ENCODE peak calls at places on chromosome 11, in four cellular contexts. K is PC-3, E is neural progenitor cell, H is heart left ventricle. N is an unnamed sample.
A peak's percentile ranks its signal among the peaks of the same experiment; 100 is the strongest.

GRCh38 chr11:124884340-124884739 is 13.3 kb downstream of the ROBO4 start:
- DNase-seq in K (no peak), H (peak; percentile 7), E (no peak), N (no peak)

GRCh38 chr11:105003151-105003550 is 19.8 kb downstream of the CASP5 start:
- DNase-seq in H (no peak), E (no peak), K (no peak), N (no peak)

GRCh38 chr11:35623708-35624168 is 5.5 kb downstream of the FJX1 start:
- DNase-seq in H (peak; percentile 35), E (no peak), K (peak; percentile 92), N (no peak)

GRCh38 chr11:1921576-1922141 is 2.2 kb downstream of the TNNT3 start:
- DNase-seq in E (peak; percentile 9), H (peak; percentile 61), K (no peak), N (no peak)

GRCh38 chr11:30992513-30992849 is 377.1 kb downstream of the DCDC1 start:
- DNase-seq in K (no peak), H (no peak), E (no peak), N (no peak)

GRCh38 chr11:7538466-7539454 is 25.0 kb downstream of the PPFIBP2 start:
- DNase-seq in K (peak; percentile 32), E (peak; percentile 25), H (no peak), N (no peak)

GRCh38 chr11:13525257-13525656 is 29.5 kb upstream of the PTH start:
- DNase-seq in K (no peak), H (no peak), E (no peak), N (no peak)

GRCh38 chr11:48063424-48063978 is 83.1 kb downstream of the PTPRJ start:
- DNase-seq in K (peak; percentile 88), E (no peak), H (no peak), N (peak; percentile 78)

GRCh38 chr11:85844439-85845051 is 10.6 kb upstream of the CCDC83 start:
- DNase-seq in E (no peak), K (peak; percentile 95), H (no peak), N (peak; percentile 95)

GRCh38 chr11:62694455-62695167 is 5.3 kb upstream of the LRRN4CL start:
- DNase-seq in E (peak; percentile 91), H (peak; percentile 84), K (peak; percentile 80), N (no peak)

GRCh38 chr11:76596652-76597051 is 73.9 kb downstream of the LRRC32 start:
- DNase-seq in H (no peak), K (no peak), E (no peak), N (no peak)

GRCh38 chr11:117837791-117838190 is 13.2 kb upstream of the FXYD2 start:
- DNase-seq in E (no peak), K (no peak), H (peak; percentile 13), N (no peak)

GRCh38 chr11:42766191-42766590 is 545.6 kb upstream of the API5 start:
- DNase-seq in K (no peak), E (no peak), H (no peak), N (no peak)

GRCh38 chr11:762421-763072 is 14.7 kb downstream of the GATD1 start:
- DNase-seq in E (no peak), H (no peak), K (peak; percentile 81), N (no peak)

GRCh38 chr11:17352925-17353227 is 1.3 kb downstream of the NCR3LG1 start:
- DNase-seq in H (peak; percentile 41), K (peak; percentile 43), E (peak; percentile 42), N (no peak)

GRCh38 chr11:8033312-8033715 is 46.2 kb downstream of the EIF3F start:
- DNase-seq in K (peak; percentile 69), H (peak; percentile 87), E (peak; percentile 86), N (no peak)

GRCh38 chr11:63530021-63530420 is 6.6 kb upstream of the PLAAT4 start:
- DNase-seq in H (no peak), K (no peak), E (no peak), N (no peak)

GRCh38 chr11:1297011-1297575 is 12.3 kb downstream of the TOLLIP start:
- DNase-seq in K (no peak), E (no peak), H (peak; percentile 6), N (no peak)

GRCh38 chr11:110524227-110524626 is 94.5 kb downstream of the FDX1 start:
- DNase-seq in E (no peak), H (no peak), K (peak; percentile 14), N (no peak)

GRCh38 chr11:68269414-68270081 is 2.2 kb downstream of the C11orf24 start:
- DNase-seq in E (no peak), H (no peak), K (peak; percentile 43), N (no peak)

GRCh38 chr11:2826679-2827056 is 58.9 kb downstream of the CDKN1C start:
- DNase-seq in H (peak; percentile 29), K (no peak), E (no peak), N (no peak)

GRCh38 chr11:85815186-85815911 is 4.4 kb upstream of the SYTL2 start:
- DNase-seq in K (peak; percentile 89), E (no peak), H (no peak), N (no peak)

GRCh38 chr11:1479006-1479677 is 7.4 kb downstream of the MOB2 start:
- DNase-seq in E (no peak), H (peak; percentile 18), K (no peak), N (no peak)

GRCh38 chr11:96197221-96197620 is 145.8 kb downstream of the MAML2 start:
- DNase-seq in E (no peak), H (no peak), K (no peak), N (no peak)

GRCh38 chr11:79066456-79067354 is 374.1 kb downstream of the TENM4 start:
- DNase-seq in K (no peak), E (peak; percentile 77), H (no peak), N (no peak)

GRCh38 chr11:131392528-131393255 is 22.3 kb downstream of the NTM start:
- DNase-seq in H (no peak), K (peak; percentile 9), E (peak; percentile 63), N (no peak)

DNA sequence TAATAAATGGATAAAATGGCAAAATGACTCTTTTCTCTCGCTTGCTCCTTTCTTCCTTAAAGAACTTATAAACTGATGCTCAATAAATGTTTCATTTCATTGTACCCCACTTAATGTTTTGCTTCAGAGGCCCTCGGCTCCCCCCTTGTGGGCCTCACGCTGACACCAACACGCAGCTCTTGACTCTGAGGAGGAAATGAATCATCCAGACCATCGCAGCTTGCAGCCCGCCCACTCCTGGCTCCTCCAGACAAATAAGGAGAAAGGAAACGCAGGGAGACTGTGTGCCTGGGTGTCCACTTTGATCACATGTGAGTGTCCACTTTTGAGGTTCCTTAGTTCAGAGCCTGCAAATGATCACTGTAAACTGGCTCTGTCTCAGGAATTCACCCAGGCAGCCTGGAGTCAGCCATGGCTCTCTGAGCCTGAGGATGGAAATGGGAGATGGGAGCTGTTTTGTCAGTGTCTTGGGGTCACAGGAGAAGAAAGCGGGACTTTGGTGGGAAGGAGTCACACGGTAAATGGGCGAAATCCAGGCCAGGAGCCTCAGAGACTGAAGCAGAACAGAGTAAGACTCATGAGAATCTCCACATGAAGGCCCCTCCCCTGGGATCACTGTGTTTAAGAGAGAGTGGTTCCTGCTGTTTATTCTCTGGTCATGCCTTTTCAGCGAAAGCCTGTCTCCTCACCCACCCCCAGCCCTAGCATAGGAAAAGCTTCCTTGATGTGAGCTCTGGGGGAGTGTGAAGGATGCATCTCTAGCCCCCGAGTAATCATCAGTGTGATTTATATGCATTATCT is 96.5 kb downstream of the CWC15 start:
- DNase-seq in E (no peak), K (peak; percentile 84), H (peak; percentile 86), N (peak; percentile 59)
- TF ChIP-seq CTCF in E (no peak), K (peak; percentile 58), H (peak; percentile 24), N (peak; percentile 41)

DNA sequence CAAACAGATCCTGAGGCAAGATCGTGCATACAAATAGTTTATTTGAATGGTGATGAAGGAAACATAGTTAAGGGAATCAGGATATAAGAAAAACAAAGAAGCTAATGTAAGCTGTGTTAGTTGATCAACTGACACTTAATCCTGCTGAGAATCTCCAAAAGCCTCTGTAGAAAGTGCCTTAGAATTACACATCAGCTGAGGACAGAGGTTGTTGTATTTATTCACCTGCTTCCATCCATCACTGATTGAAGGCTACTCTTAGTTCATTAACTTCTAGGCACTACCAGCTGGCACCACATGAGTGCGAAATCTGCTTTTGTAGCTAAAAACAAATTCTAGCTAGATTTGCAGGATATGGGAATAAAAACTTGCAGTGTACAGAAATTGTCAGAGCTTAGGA is 1082.0 kb upstream of the CNTN5 start:
- DNase-seq in H (no peak), E (peak; percentile 18), K (no peak), N (no peak)
- H3K4me3 ChIP-seq in H (no peak overlapping the region), E (no peak overlapping the region), K (no peak overlapping the region), N (no peak overlapping the region)

DNA sequence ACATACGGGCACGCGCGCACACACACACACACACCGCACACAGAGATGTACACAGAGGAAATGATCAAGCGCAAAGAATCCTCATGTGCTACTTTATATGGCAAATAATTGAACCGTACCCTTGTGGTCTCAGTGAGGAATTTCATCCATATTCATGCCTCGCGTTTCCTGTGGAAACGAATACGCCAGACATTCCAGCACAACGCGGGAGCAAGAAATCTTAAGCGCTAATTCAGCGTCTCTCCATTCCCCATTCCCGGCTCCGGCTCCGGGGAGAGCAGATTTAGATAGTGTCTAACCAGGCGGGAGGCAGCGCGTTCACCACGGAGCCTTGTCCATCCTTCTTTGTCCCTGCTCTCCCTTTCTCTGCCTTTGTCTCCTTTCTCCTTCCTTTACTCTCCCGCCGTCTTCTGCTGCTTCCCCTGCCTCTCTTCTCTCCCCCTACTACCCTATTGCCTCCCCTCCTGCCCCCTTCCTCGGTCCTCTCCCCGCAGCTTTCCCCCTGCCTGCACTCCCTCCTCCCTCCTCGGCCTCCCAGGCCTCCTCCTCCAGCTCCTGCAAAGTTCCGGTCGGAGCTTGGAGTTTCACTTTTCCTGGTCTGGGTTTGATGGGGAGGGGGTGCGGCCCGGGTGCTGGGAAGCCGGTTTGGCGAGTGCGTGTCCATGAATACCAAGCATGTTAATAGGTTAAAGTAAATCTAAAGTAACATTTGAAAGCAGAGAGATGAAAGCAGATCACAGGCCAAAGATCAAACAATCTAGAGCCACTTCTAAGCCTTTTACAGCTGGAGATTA is 579.3 kb downstream of the BUD13 start:
- DNase-seq in H (peak; percentile 40), K (peak; percentile 49), E (peak; percentile 79), N (peak; percentile 81)
- TF ChIP-seq CTCF in H (no peak), K (no peak), E (peak; percentile 27), N (peak; percentile 12)

GRCh38 chr11:44747339-44747738 is 20.6 kb downstream of the TSPAN18 start:
- DNase-seq in E (no peak), K (no peak), H (no peak), N (no peak)
- H3K4me3 ChIP-seq in E (no peak overlapping the region), K (no peak overlapping the region), H (no peak overlapping the region), N (no peak overlapping the region)

GRCh38 chr11:116343270-116343669 is 429.5 kb downstream of the BUD13 start:
- DNase-seq in E (no peak), H (no peak), K (no peak), N (no peak)
- TF ChIP-seq CTCF in E (no peak), H (no peak), K (no peak), N (no peak)